ENCODE peak calls at places on chromosomes 13 and 19, in four cellular contexts. J, F, Y and V are unnamed samples.
A peak's percentile ranks its signal among the peaks of the same experiment; 100 is the strongest.

GRCh38 chr13:95970878-95971277 is 82.3 kb downstream of the UGGT2 start:
- DNase-seq in J (no peak), F (no peak), Y (no peak), V (no peak)

GRCh38 chr13:86188170-86188569 is 389.0 kb upstream of the SLITRK6 start:
- DNase-seq in J (no peak), F (no peak), Y (no peak), V (no peak)

GRCh38 chr19:12293771-12294307 is 844 bp downstream of the ZNF44 start:
- DNase-seq in J (peak; percentile 58), F (peak; percentile 95), Y (peak; percentile 76), V (peak; percentile 93)

GRCh38 chr19:19420570-19421301 is 15.3 kb downstream of the GATAD2A start:
- DNase-seq in J (no peak), F (peak; percentile 51), Y (no peak), V (no peak)

GRCh38 chr19:33720691-33721682 is 75.7 kb upstream of the KCTD15 start:
- DNase-seq in J (no peak), F (peak; percentile 15), Y (no peak), V (peak; percentile 42)

GRCh38 chr13:57633950-57634828 is 2.6 kb downstream of the PCDH17 start:
- DNase-seq in J (no peak), F (peak; percentile 77), Y (no peak), V (peak; percentile 65)

GRCh38 chr13:28494537-28494860 is 429 bp downstream of the FLT1 start:
- DNase-seq in J (no peak), F (no peak), Y (peak; percentile 19), V (no peak)

GRCh38 chr13:38897521-38897920 is 93.1 kb downstream of the STOML3 start:
- DNase-seq in J (no peak), F (no peak), Y (no peak), V (no peak)

GRCh38 chr13:88217372-88217771 is 546.2 kb downstream of the SLITRK5 start:
- DNase-seq in J (no peak), F (no peak), Y (no peak), V (no peak)

GRCh38 chr13:98879127-98879520 is 98.7 kb downstream of the DOCK9 start:
- DNase-seq in J (no peak), F (no peak), Y (no peak), V (no peak)
- H3K27ac ChIP-seq in J (no peak overlapping the region), F (no peak overlapping the region), Y (no peak overlapping the region), V (no peak overlapping the region)

GRCh38 chr13:46164661-46165060 is 17.3 kb downstream of the LCP1 start:
- DNase-seq in J (no peak), F (no peak), Y (no peak), V (no peak)
- H3K27ac ChIP-seq in J (no peak overlapping the region), F (no peak overlapping the region), Y (no peak overlapping the region), V (no peak overlapping the region)

DNA sequence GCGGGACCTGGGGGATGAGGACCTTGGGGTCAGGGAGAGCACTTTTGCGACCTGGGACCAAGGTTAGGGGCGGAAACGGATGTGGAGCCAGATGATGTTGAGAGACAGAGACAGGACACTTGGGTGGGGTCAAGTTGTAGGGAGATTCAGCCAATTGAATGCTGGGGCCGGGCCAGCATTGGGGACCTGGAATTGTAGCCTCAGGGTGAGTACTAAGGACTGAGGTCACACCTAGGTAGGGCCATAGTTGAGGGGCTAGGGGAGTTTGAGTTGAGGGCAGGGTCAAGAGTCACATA is 1.2 kb downstream of the ALKBH7 start:
- DNase-seq in J (no peak), F (no peak), Y (no peak), V (no peak)
- H3K27ac ChIP-seq in J (peak overlapping the region; percentile 98), F (peak overlapping the region; percentile 22), Y (no peak overlapping the region), V (peak overlapping the region; percentile 99)

GRCh38 chr13:113532156-113532806 is 41.8 kb upstream of the DCUN1D2 start:
- DNase-seq in J (peak; percentile 46), F (peak; percentile 54), Y (peak; percentile 24), V (peak; percentile 42)
- H3K27ac ChIP-seq in J (peak overlapping the region; percentile 29), F (no peak overlapping the region), Y (no peak overlapping the region), V (no peak overlapping the region)

GRCh38 chr19:38658462-38659306 is 11.2 kb downstream of the ACTN4 start:
- DNase-seq in J (peak; percentile 91), F (no peak), Y (peak; percentile 99), V (no peak)
- H3K27ac ChIP-seq in J (peak overlapping the region; percentile 98), F (peak overlapping the region; percentile 91), Y (peak overlapping the region; percentile 100), V (peak overlapping the region; percentile 83)

GRCh38 chr19:11191934-11192333 is 5.4 kb downstream of the KANK2 start:
- DNase-seq in J (no peak), F (no peak), Y (no peak), V (no peak)
- H3K27ac ChIP-seq in J (peak overlapping the region; percentile 84), F (no peak overlapping the region), Y (no peak overlapping the region), V (peak overlapping the region; percentile 39)

GRCh38 chr13:46951516-46951915 is 54.7 kb upstream of the HTR2A start:
- DNase-seq in J (peak; percentile 67), F (no peak), Y (peak; percentile 95), V (no peak)
- H3K27ac ChIP-seq in J (no peak overlapping the region), F (no peak overlapping the region), Y (peak overlapping the region; percentile 70), V (no peak overlapping the region)

DNA sequence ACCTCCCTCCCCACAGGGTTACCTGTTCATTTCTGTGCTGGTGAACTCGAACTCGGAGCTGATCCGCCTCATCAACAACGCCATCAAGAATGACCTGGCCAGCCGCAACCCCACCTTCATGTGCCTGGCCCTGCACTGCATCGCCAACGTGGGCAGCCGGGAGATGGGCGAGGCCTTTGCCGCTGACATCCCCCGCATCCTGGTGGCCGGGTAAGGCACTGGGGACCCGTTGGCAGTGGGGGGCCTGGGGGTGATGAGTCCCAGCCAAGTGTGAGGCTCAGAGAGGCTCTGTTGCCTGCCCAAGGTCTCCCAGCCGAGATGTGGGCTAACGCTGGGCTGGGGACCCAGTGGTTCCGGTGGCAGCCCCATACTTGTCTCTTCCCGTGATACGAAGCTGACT is 15.7 kb downstream of the AP2A1 start:
- DNase-seq in J (no peak), F (no peak), Y (no peak), V (no peak)
- H3K27ac ChIP-seq in J (no peak overlapping the region), F (no peak overlapping the region), Y (no peak overlapping the region), V (no peak overlapping the region)